ENCODE peak calls at places on chromosomes 16 and 17, in seven cellular contexts. O is germinal center; K is colonic mucosa; R is stimulated activated CD4-positive, alpha-beta T cell treated with anti-CD3 and anti-CD28 coated beads, Interleukin-15, amount 100 ng/mL, for 1 hour; P is Calu3; W is NCI-H2227 treated with DMSO at 0.1 percent for 48 hours; H is body of pancreas. B is an unnamed sample.

GRCh38 chr16:681746-682427 is 1.7 kb downstream of the STUB1 start:
- DNase-seq in O (no peak), H (no peak), W (no peak), K (no peak), R (no peak), P (peak; percentile 53), B (no peak)

GRCh38 chr17:41918392-41919164 is at the start of gene ACLY:
- DNase-seq in O (peak; percentile 100), P (peak; percentile 100), H (peak; percentile 98), W (peak; percentile 95), R (peak; percentile 95), K (peak; percentile 98), B (peak; percentile 37)

GRCh38 chr17:57975044-57975443 is 13.0 kb downstream of the VEZF1 start:
- DNase-seq in O (no peak), W (no peak), P (no peak), H (no peak), R (no peak), K (no peak), B (peak; percentile 40)

GRCh38 chr17:80441133-80441578 is 26.2 kb downstream of the ENDOV start:
- DNase-seq in O (peak; percentile 69), P (peak; percentile 28), R (peak; percentile 28), K (no peak), W (no peak), H (no peak), B (peak; percentile 93)

GRCh38 chr16:1278456-1278855 is 22.6 kb downstream of the TPSD1 start:
- DNase-seq in H (no peak), W (no peak), R (no peak), K (no peak), P (no peak), O (no peak), B (no peak)

GRCh38 chr16:62256406-62256805 is 220.2 kb upstream of the CDH8 start:
- DNase-seq in W (no peak), O (no peak), P (no peak), R (no peak), K (no peak), H (no peak), B (no peak)

GRCh38 chr17:1328437-1328836 is 49.0 kb downstream of the TRARG1 start:
- DNase-seq in K (no peak), H (no peak), O (no peak), R (no peak), P (no peak), W (no peak), B (no peak)

GRCh38 chr17:35460354-35460851 is 11.8 kb upstream of the SLFN13 start:
- DNase-seq in P (peak; percentile 80), K (peak; percentile 82), W (peak; percentile 13), R (peak; percentile 10), O (peak; percentile 91), H (peak; percentile 79), B (peak; percentile 42)

GRCh38 chr16:87207509-87207908 is 109.7 kb downstream of the C16orf95 start:
- DNase-seq in R (no peak), K (no peak), H (peak; percentile 10), P (no peak), O (no peak), W (no peak), B (no peak)

GRCh38 chr17:7774037-7774659 is 56.6 kb downstream of the DNAH2 start:
- DNase-seq in O (no peak), R (no peak), K (no peak), P (peak; percentile 53), W (no peak), H (peak; percentile 12), B (peak; percentile 51)

GRCh38 chr17:55710410-55710809 is 12.3 kb downstream of the TMEM100 start:
- DNase-seq in W (no peak), H (no peak), P (no peak), K (no peak), R (no peak), O (no peak), B (no peak)

GRCh38 chr17:73091770-73092517 is 544 bp downstream of the SLC39A11 start:
- DNase-seq in O (peak; percentile 31), P (peak; percentile 31), H (peak; percentile 57), R (no peak), W (no peak), K (peak; percentile 60), B (peak; percentile 55)

GRCh38 chr17:47203984-47204721 is 5.0 kb upstream of the MYL4 start:
- DNase-seq in W (no peak), P (no peak), O (no peak), K (no peak), H (no peak), R (no peak), B (no peak)

GRCh38 chr17:75985986-75986385 is 6.9 kb downstream of the TEN1 start:
- DNase-seq in R (no peak), H (no peak), W (no peak), O (no peak), P (no peak), K (no peak), B (no peak)

GRCh38 chr17:78369791-78370381 is 8.6 kb upstream of the PGS1 start:
- DNase-seq in K (no peak), O (no peak), H (no peak), W (no peak), P (no peak), R (no peak), B (no peak)

B was measured in HuH-7.